ENCODE peak calls at places on chromosomes 13 and 19, in eight cellular contexts. W is NCI-H1436; M is DMS153; X is CD4-positive, alpha-beta memory T cell; R is lung; D is fibroblast of the conjunctiva; U is hepatic stellate cell; A is H4. H is an unnamed sample.

GRCh38 chr13:110462091-110462490 is 99.4 kb downstream of the RAB20 start:
- DNase-seq in R (no peak), A (no peak), D (no peak), W (no peak), M (no peak), U (no peak), X (no peak), H (no peak)

GRCh38 chr19:39236527-39236926 is 8.3 kb downstream of the IFNL3 start:
- DNase-seq in A (no peak), U (no peak), X (no peak), R (no peak), D (no peak), W (no peak), M (no peak), H (no peak)

GRCh38 chr13:31441804-31442487 is 242.2 kb downstream of the B3GLCT start:
- DNase-seq in X (no peak), D (no peak), U (no peak), A (no peak), R (no peak), W (no peak), M (no peak), H (no peak)

GRCh38 chr19:3135961-3136683 is at the start of gene GNA15:
- DNase-seq in D (no peak), M (no peak), A (no peak), U (no peak), R (peak), W (no peak), X (peak), H (no peak)

GRCh38 chr19:13091400-13092161 is 11.1 kb downstream of the LYL1 start:
- DNase-seq in M (no peak), U (peak), A (peak), D (peak), W (no peak), R (no peak), X (no peak), H (no peak)

GRCh38 chr13:44040754-44041100 is 161.0 kb downstream of the LACC1 start:
- DNase-seq in D (no peak), W (no peak), X (no peak), A (no peak), M (no peak), U (no peak), R (no peak), H (no peak)

GRCh38 chr19:27738569-27739193 is 1474.3 kb downstream of the UQCRFS1 start:
- DNase-seq in A (no peak), D (no peak), W (no peak), X (no peak), U (no peak), M (no peak), R (peak), H (peak)

GRCh38 chr13:57787058-57787791 is 155.7 kb downstream of the PCDH17 start:
- DNase-seq in X (no peak), A (no peak), W (no peak), D (no peak), U (no peak), R (no peak), M (peak), H (no peak)

GRCh38 chr19:14375055-14375581 is 6.1 kb upstream of the ADGRE5 start:
- DNase-seq in R (peak), W (no peak), M (no peak), U (no peak), D (no peak), A (no peak), X (peak), H (no peak)

GRCh38 chr13:52994865-52995264 is 33.7 kb upstream of the OLFM4 start:
- DNase-seq in A (no peak), X (no peak), R (no peak), U (no peak), W (no peak), D (no peak), M (peak), H (no peak)

GRCh38 chr13:99894835-99895427 is 76.6 kb downstream of the ZIC5 start:
- DNase-seq in R (no peak), W (no peak), X (no peak), D (no peak), A (no peak), M (no peak), U (no peak), H (no peak)

GRCh38 chr19:12766051-12766521 is 9.3 kb downstream of the HOOK2 start:
- DNase-seq in R (peak), D (no peak), W (no peak), M (peak), U (no peak), A (no peak), X (peak), H (peak)

GRCh38 chr13:41455725-41456419 is 1.5 kb upstream of the RGCC start:
- DNase-seq in U (no peak), M (no peak), W (no peak), R (no peak), A (no peak), D (no peak), X (no peak), H (no peak)

GRCh38 chr13:36950330-36950729 is 30.3 kb upstream of the SMAD9 start:
- DNase-seq in D (no peak), A (no peak), U (no peak), R (no peak), X (no peak), M (no peak), W (no peak), H (no peak)

GRCh38 chr19:5479958-5480357 is 24.7 kb downstream of the ZNRF4 start:
- DNase-seq in R (no peak), X (no peak), W (no peak), M (no peak), A (no peak), U (no peak), D (no peak), H (no peak)

GRCh38 chr19:35558400-35559280 is 4.8 kb downstream of the ATP4A start:
- DNase-seq in W (no peak), X (no peak), U (no peak), R (no peak), A (no peak), M (no peak), D (no peak), H (no peak)

GRCh38 chr19:10299545-10300458 is 9.8 kb downstream of the ZGLP1 start:
- DNase-seq in A (no peak), D (no peak), W (no peak), R (no peak), U (no peak), X (no peak), M (no peak), H (no peak)

GRCh38 chr13:43664700-43665191 is 122.0 kb downstream of the ENOX1 start:
- DNase-seq in X (no peak), M (no peak), D (peak), W (no peak), A (peak), R (no peak), U (peak), H (peak)

GRCh38 chr19:1651061-1651547 is 1.3 kb downstream of the TCF3 start:
- DNase-seq in W (no peak), D (no peak), U (no peak), A (no peak), X (peak), M (no peak), R (no peak), H (no peak)

GRCh38 chr13:33545492-33545891 is 259.9 kb upstream of the STARD13 start:
- DNase-seq in A (no peak), X (no peak), D (no peak), U (no peak), R (no peak), M (no peak), W (no peak), H (no peak)

GRCh38 chr19:51327066-51327985 is 14.6 kb downstream of the VSIG10L start:
- DNase-seq in M (no peak), X (peak), R (no peak), U (peak), D (no peak), W (no peak), A (no peak), H (no peak)

GRCh38 chr13:63436288-63436687 is 2020.6 kb upstream of the PCDH20 start:
- DNase-seq in A (no peak), X (no peak), M (no peak), W (no peak), D (peak), U (no peak), R (no peak), H (no peak)

GRCh38 chr13:79745141-79745540 is 264.2 kb downstream of the NDFIP2 start:
- DNase-seq in U (no peak), D (no peak), M (no peak), R (no peak), A (no peak), W (no peak), X (no peak), H (no peak)

GRCh38 chr13:73138276-73138950 is 79.6 kb downstream of the KLF5 start:
- DNase-seq in A (peak), X (no peak), U (peak), D (peak), R (peak), M (peak), W (no peak), H (no peak)

GRCh38 chr13:53953205-53953604 is 924.6 kb downstream of the OLFM4 start:
- DNase-seq in R (no peak), W (no peak), D (no peak), M (peak), U (no peak), A (no peak), X (no peak), H (no peak)

GRCh38 chr13:47397739-47398138 is 500.9 kb upstream of the HTR2A start:
- DNase-seq in X (no peak), U (no peak), R (no peak), A (peak), M (no peak), W (no peak), D (no peak), H (peak)

GRCh38 chr13:73173160-73173905 is 114.5 kb downstream of the KLF5 start:
- DNase-seq in U (no peak), D (no peak), A (no peak), X (no peak), M (peak), R (no peak), W (peak), H (no peak)

GRCh38 chr19:38528931-38529330 is 88.8 kb downstream of the MAP4K1 start:
- DNase-seq in M (no peak), D (no peak), W (no peak), U (no peak), R (no peak), A (no peak), X (no peak), H (no peak)

GRCh38 chr13:30442854-30443379 is 20.6 kb downstream of the UBE2L5 start:
- DNase-seq in D (no peak), A (no peak), X (no peak), W (no peak), U (no peak), M (no peak), R (no peak), H (no peak)

GRCh38 chr13:106376411-106377112 is 158.9 kb downstream of the EFNB2 start:
- DNase-seq in X (no peak), R (peak), M (peak), A (peak), D (peak), U (peak), W (no peak), H (peak)

GRCh38 chr19:33978286-33978685 is 181.6 kb downstream of the KCTD15 start:
- DNase-seq in U (no peak), W (no peak), M (no peak), A (no peak), R (no peak), X (no peak), D (no peak), H (no peak)

H was measured in SW480.